ENCODE peak calls at places on chromosome 14, in six cellular contexts. K is left ventricle myocardium inferior, S is mammary epithelial cell, T is psoas muscle, A is PC-9, O is lower lobe of right lung. E is an unnamed sample. For H3K4me1, the result is how much of the 10 kb centered on the place peaks cover.

GRCh38 chr14:54529811-54530210 is 20.1 kb downstream of the CGRRF1 start:
- DNase-seq in S (peak), T (no peak), O (no peak), K (no peak), A (no peak), E (no peak)

GRCh38 chr14:83713736-83714135 is 1816.2 kb upstream of the FLRT2 start:
- DNase-seq in O (no peak), K (no peak), T (no peak), S (no peak), A (no peak), E (no peak)

GRCh38 chr14:92907316-92907911 is 15.5 kb upstream of the CHGA start:
- DNase-seq in O (no peak), S (no peak), K (no peak), T (no peak), A (no peak), E (no peak)

GRCh38 chr14:67241416-67242362 is at the start of gene PALS1:
- DNase-seq in K (no peak), A (no peak), O (no peak), T (no peak), S (peak), E (no peak)

GRCh38 chr14:65336191-65336591 is 76.3 kb upstream of the FUT8 start:
- DNase-seq in O (no peak), K (no peak), S (no peak), T (no peak), A (no peak), E (no peak)

GRCh38 chr14:58738189-58738836 is 100.6 kb downstream of the DACT1 start:
- DNase-seq in K (no peak), O (no peak), A (no peak), S (peak), T (no peak), E (no peak)

GRCh38 chr14:94173885-94174621 is at the start of gene PPP4R4:
- DNase-seq in T (peak), A (peak), O (peak), K (peak), S (peak), E (no peak)

GRCh38 chr14:99169776-99170356 is 102.1 kb downstream of the BCL11B start:
- DNase-seq in A (no peak), O (no peak), K (no peak), S (no peak), T (no peak), E (no peak)

GRCh38 chr14:50714452-50715073 is 46.5 kb upstream of the SAV1 start:
- DNase-seq in K (no peak), A (no peak), O (no peak), S (peak), T (no peak), E (no peak)

GRCh38 chr14:72898448-72898847 is 4.5 kb upstream of the DPF3 start:
- DNase-seq in T (no peak), K (no peak), A (no peak), O (no peak), S (no peak), E (no peak)

GRCh38 chr14:61774861-61775260 is 12.6 kb downstream of the SNAPC1 start:
- DNase-seq in K (no peak), S (no peak), T (no peak), O (no peak), A (no peak), E (no peak)

DNA sequence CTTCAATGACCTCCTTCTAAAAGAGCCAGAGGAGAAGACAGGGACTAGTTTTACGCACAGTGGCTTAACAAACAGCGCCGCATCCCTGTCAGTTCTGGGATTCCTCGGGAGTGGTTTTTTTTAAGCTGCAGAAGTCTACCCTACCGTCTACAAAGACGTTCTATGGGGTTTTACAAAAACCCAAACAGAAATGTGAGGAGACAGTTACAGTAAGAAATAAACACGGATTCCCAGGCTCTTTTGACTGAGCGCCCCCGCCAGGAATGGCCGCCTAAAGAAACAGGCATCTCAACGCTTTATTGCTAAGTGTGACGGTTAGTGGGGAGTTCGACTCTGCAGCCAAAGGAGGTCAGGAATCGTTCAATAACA is 484 bp downstream of the ALKBH1 start:
- DNase-seq in S (peak), A (peak), T (no peak), K (no peak), O (no peak), E (no peak)
- TF ChIP-seq CTCF in S (peak), A (peak), T (peak), K (peak), O (peak), E (peak)

DNA sequence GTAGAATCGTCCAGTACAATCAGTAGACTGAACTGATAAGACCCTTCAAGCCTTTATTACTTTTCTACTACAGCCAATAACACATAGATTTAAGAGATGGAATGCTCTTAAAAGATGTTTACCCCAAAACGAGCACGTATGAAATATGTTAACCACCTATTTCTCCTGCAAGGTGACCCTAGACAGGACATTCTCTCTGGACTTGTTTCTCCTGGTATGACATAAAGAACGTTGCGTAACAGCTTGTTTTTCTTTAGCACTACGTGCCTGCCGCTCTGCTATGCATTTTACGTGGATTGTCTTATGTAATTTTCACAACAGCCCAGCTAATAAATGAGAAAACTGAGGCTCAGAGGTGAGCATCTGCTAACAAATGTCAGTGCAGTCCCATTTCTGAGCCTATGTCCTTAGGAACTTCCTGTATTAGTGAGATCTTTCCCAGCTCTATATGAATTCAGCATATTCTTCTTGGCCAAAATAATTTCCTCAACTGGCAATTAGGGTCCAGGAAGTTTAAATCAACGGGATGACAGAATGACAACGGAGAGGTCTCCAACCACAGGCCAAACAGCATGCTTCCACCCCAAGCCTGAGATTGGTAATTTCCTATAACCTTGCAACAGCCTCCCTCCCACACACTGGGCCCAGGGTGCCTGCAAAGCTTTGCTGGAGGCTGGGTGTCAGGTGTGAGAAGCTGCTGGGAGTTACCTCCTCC is 3.7 kb downstream of the NFKBIA start:
- DNase-seq in S (peak), K (no peak), T (no peak), O (no peak), A (no peak), E (no peak)
- H3K4me1 ChIP-seq in S (under half), K (half or more), T (under half), O (half or more), A (under half), E (under half)

DNA sequence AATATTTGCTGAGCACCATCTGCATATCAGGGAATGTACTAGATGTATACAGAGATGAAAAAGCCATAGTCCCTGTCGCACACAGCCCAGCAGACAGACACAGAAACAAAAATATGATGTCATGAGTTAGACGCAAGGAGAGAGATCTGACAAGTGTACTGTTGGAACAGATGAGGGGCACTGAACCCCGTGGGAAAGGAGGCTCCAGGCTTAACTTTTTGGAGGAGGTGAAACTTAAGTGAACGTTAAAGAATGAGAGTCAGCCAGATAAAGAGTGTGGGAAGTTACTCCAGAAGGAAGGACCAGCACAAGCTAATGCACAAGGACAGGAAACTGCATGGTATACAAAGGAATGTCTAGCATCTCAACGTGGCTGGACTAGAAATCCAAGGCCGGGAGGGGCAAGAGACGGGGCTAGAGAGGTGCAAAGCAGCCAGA is 2.5 kb upstream of the ACTN1 start:
- DNase-seq in S (no peak), T (no peak), O (no peak), A (no peak), K (no peak), E (no peak)
- H3K27ac ChIP-seq in S (no peak), T (no peak), O (no peak), A (no peak), K (no peak), E (no peak)

GRCh38 chr14:24273422-24273998 is 2.1 kb upstream of the RABGGTA start:
- DNase-seq in A (no peak), O (no peak), K (no peak), T (no peak), S (peak), E (no peak)

GRCh38 chr14:24272442-24272841 is 1.0 kb upstream of the RABGGTA start:
- DNase-seq in O (no peak), T (no peak), K (no peak), S (no peak), A (no peak), E (no peak)

GRCh38 chr14:24274101-24274543 is 2.7 kb upstream of the RABGGTA start:
- DNase-seq in A (peak), K (no peak), O (no peak), T (no peak), S (peak), E (no peak)

GRCh38 chr14:24277606-24278321 is 6.4 kb upstream of the RABGGTA start:
- DNase-seq in K (peak), O (peak), T (no peak), S (no peak), A (no peak), E (no peak)

GRCh38 chr14:24275524-24276139 is 4.2 kb upstream of the RABGGTA start:
- DNase-seq in K (no peak), T (no peak), O (peak), A (no peak), S (no peak), E (no peak)
- TF ChIP-seq CTCF in K (no peak), T (no peak), O (no peak), A (no peak), S (no peak), E (no peak)

GRCh38 chr14:74949859-74950572 is 5.4 kb downstream of the PGF start:
- DNase-seq in S (no peak), O (no peak), K (no peak), A (no peak), T (no peak), E (no peak)

GRCh38 chr14:74950795-74951442 is 4.5 kb downstream of the PGF start:
- DNase-seq in K (no peak), A (no peak), O (no peak), S (no peak), T (no peak), E (no peak)

GRCh38 chr14:74948228-74949175 is 6.9 kb downstream of the PGF start:
- DNase-seq in S (no peak), O (no peak), T (no peak), K (no peak), A (no peak), E (no peak)

GRCh38 chr14:74947353-74948227 is 7.8 kb downstream of the PGF start:
- DNase-seq in O (no peak), S (no peak), K (no peak), A (no peak), T (no peak), E (no peak)

GRCh38 chr14:74949211-74949610 is 6.2 kb downstream of the PGF start:
- DNase-seq in K (no peak), A (no peak), T (no peak), O (no peak), S (no peak), E (no peak)
- H3K4me1 ChIP-seq in K (half or more), A (under half), T (under half), O (under half), S (under half), E (under half)

GRCh38 chr14:101196051-101196450 is 292.5 kb upstream of the RTL1 start:
- DNase-seq in A (no peak), S (no peak), T (no peak), K (no peak), O (no peak), E (peak)
- H3K27ac ChIP-seq in A (no peak), S (no peak), T (no peak), K (no peak), O (no peak), E (no peak)

E was measured in right atrium auricular region.